ENCODE peak calls at places on chromosomes 3 and 15, in four cellular contexts. X is psoas muscle, C is Right ventricle myocardium superior, Z is T-helper 1 cell. V is an unnamed sample.

GRCh38 chr3:146969356-146969755 is 364.2 kb upstream of the PLSCR5 start:
- DNase-seq in X (no peak), C (no peak), Z (no peak), V (no peak)

GRCh38 chr3:63519426-63519825 is 133.0 kb upstream of the SNTN start:
- DNase-seq in X (no peak), C (no peak), Z (no peak), V (no peak)

GRCh38 chr3:115912372-115912771 is 289.1 kb downstream of the GAP43 start:
- DNase-seq in X (peak; percentile 21), C (peak; percentile 56), Z (no peak), V (peak; percentile 78)

GRCh38 chr15:33100314-33100713 is 94.2 kb downstream of the FMN1 start:
- DNase-seq in X (no peak), C (no peak), Z (no peak), V (no peak)

GRCh38 chr3:44648564-44649229 is at the start of gene ZNF35:
- DNase-seq in X (peak; percentile 78), C (peak; percentile 86), Z (no peak), V (peak; percentile 81)

GRCh38 chr3:66138336-66139234 is 82.2 kb upstream of the SLC25A26 start:
- DNase-seq in X (peak; percentile 26), C (peak; percentile 46), Z (no peak), V (no peak)

GRCh38 chr3:188220988-188221818 is 67.2 kb downstream of the LPP start:
- DNase-seq in X (peak; percentile 80), C (peak; percentile 58), Z (no peak), V (no peak)

GRCh38 chr3:113533534-113533892 is 1.2 kb downstream of the SIDT1 start:
- DNase-seq in X (no peak), C (no peak), Z (no peak), V (no peak)

GRCh38 chr15:29465816-29466215 is 196.2 kb upstream of the NSMCE3 start:
- DNase-seq in X (no peak), C (no peak), Z (no peak), V (no peak)

GRCh38 chr3:12922299-12922698 is 80.9 kb upstream of the RPL32 start:
- DNase-seq in X (no peak), C (no peak), Z (no peak), V (no peak)

GRCh38 chr3:189146842-189147241 is 24.9 kb upstream of the TPRG1 start:
- DNase-seq in X (no peak), C (no peak), Z (no peak), V (no peak)

GRCh38 chr15:98160236-98160635 is 199.7 kb downstream of the ARRDC4 start:
- DNase-seq in X (no peak), C (no peak), Z (peak; percentile 2), V (no peak)

GRCh38 chr3:78645628-78646310 is 1122.0 kb downstream of the ROBO1 start:
- DNase-seq in X (no peak), C (no peak), Z (no peak), V (no peak)

GRCh38 chr3:27666708-27667107 is 55.4 kb downstream of the EOMES start:
- DNase-seq in X (peak; percentile 65), C (peak; percentile 83), Z (no peak), V (peak; percentile 91)

GRCh38 chr3:156577731-156578130 is 22.8 kb upstream of the SSR3 start:
- DNase-seq in X (no peak), C (no peak), Z (no peak), V (no peak)

GRCh38 chr3:132723024-132723462 is 834 bp upstream of the NPHP3 start:
- DNase-seq in X (no peak), C (no peak), Z (no peak), V (no peak)

GRCh38 chr15:52318729-52319500 is 23.3 kb upstream of the MYO5C start:
- DNase-seq in X (peak; percentile 35), C (peak; percentile 76), Z (no peak), V (peak; percentile 78)

GRCh38 chr3:98692787-98693473 is 70.2 kb upstream of the ST3GAL6 start:
- DNase-seq in X (peak; percentile 33), C (no peak), Z (no peak), V (no peak)

GRCh38 chr3:129317014-129317771 is 38.5 kb downstream of the HMCES start:
- DNase-seq in X (no peak), C (no peak), Z (no peak), V (no peak)

GRCh38 chr3:64716110-64716509 is 28.3 kb upstream of the ADAMTS9 start:
- DNase-seq in X (no peak), C (no peak), Z (no peak), V (no peak)

GRCh38 chr3:82088749-82089148 is 327.3 kb upstream of the GBE1 start:
- DNase-seq in X (no peak), C (no peak), Z (no peak), V (no peak)

GRCh38 chr3:124118397-124118796 is 126.5 kb upstream of the ROPN1 start:
- DNase-seq in X (no peak), C (no peak), Z (no peak), V (no peak)

GRCh38 chr3:85337895-85338294 is 379.1 kb downstream of the CADM2 start:
- DNase-seq in X (no peak), C (no peak), Z (no peak), V (no peak)

GRCh38 chr15:60373327-60373726 is 24.5 kb downstream of the ANXA2 start:
- DNase-seq in X (no peak), C (no peak), Z (no peak), V (no peak)

GRCh38 chr15:74528876-74529275 is 12.1 kb upstream of the ARID3B start:
- DNase-seq in X (no peak), C (no peak), Z (no peak), V (no peak)

GRCh38 chr3:138670409-138670808 is 61.8 kb downstream of the FAIM start:
- DNase-seq in X (no peak), C (no peak), Z (no peak), V (no peak)